ENCODE peak calls at places on chromosome 17, in ten cellular contexts. M is right atrium auricular region; T is body of pancreas; P is CD4-positive, CD25-positive, alpha-beta regulatory T cell; Z is A549; W is RWPE2; S is ovary; K is neuronal stem cell; X is CD8-positive, alpha-beta T cell; V is spleen. F is an unnamed sample.

GRCh38 chr17:58084317-58084981 is 1.2 kb downstream of the DYNLL2 start:
- DNase-seq in W (no peak), V (peak; percentile 77), Z (peak; percentile 61), S (peak; percentile 47), P (peak; percentile 61), X (peak; percentile 62), T (peak; percentile 61), K (no peak), M (no peak), F (peak; percentile 44)

GRCh38 chr17:48642843-48643696 is 16.9 kb upstream of the HOXB9 start:
- DNase-seq in Z (no peak), P (no peak), T (no peak), M (no peak), S (no peak), W (no peak), X (no peak), K (no peak), V (no peak), F (no peak)

GRCh38 chr17:44396946-44397345 is 7.5 kb upstream of the ITGA2B start:
- DNase-seq in K (no peak), S (no peak), W (no peak), T (no peak), V (no peak), Z (no peak), X (no peak), P (no peak), M (no peak), F (no peak)

GRCh38 chr17:49510720-49511110 is 15.6 kb downstream of the NGFR start:
- DNase-seq in S (no peak), M (no peak), K (no peak), Z (no peak), X (no peak), V (no peak), W (no peak), P (no peak), T (no peak), F (no peak)

GRCh38 chr17:82060614-82061013 is 5.0 kb downstream of the DUS1L start:
- DNase-seq in Z (no peak), X (no peak), W (no peak), P (no peak), K (no peak), S (no peak), T (no peak), M (no peak), V (peak; percentile 70), F (no peak)

GRCh38 chr17:74028717-74029116 is 174.8 kb upstream of the RPL38 start:
- DNase-seq in T (no peak), Z (no peak), X (no peak), S (no peak), M (no peak), P (no peak), K (no peak), V (no peak), W (no peak), F (no peak)

GRCh38 chr17:82583720-82584234 is 64.2 kb downstream of the FOXK2 start:
- DNase-seq in P (no peak), X (peak; percentile 60), K (no peak), Z (no peak), S (no peak), M (no peak), V (no peak), W (no peak), T (no peak), F (no peak)

GRCh38 chr17:82926716-82927115 is 86.9 kb upstream of the ZNF750 start:
- DNase-seq in W (no peak), Z (no peak), X (no peak), K (no peak), V (peak; percentile 59), M (no peak), P (no peak), T (no peak), S (no peak), F (no peak)

GRCh38 chr17:76080934-76081287 is 1.9 kb downstream of the ZACN start:
- DNase-seq in S (no peak), P (no peak), W (no peak), K (no peak), V (no peak), X (no peak), Z (no peak), T (no peak), M (no peak), F (no peak)

GRCh38 chr17:19753049-19753444 is 4.9 kb upstream of the ALDH3A1 start:
- DNase-seq in X (no peak), V (peak; percentile 80), K (no peak), T (peak; percentile 40), Z (peak; percentile 99), S (no peak), P (no peak), M (no peak), W (peak; percentile 97), F (peak; percentile 96)

GRCh38 chr17:59160203-59161025 is 4.9 kb downstream of the PRR11 start:
- DNase-seq in V (no peak), K (no peak), T (no peak), W (no peak), Z (no peak), M (no peak), S (no peak), P (no peak), X (no peak), F (no peak)

GRCh38 chr17:47413872-47414271 is 90.1 kb downstream of the EFCAB13 start:
- DNase-seq in V (no peak), Z (no peak), X (no peak), M (no peak), S (no peak), T (no peak), K (no peak), P (no peak), W (no peak), F (no peak)

DNA sequence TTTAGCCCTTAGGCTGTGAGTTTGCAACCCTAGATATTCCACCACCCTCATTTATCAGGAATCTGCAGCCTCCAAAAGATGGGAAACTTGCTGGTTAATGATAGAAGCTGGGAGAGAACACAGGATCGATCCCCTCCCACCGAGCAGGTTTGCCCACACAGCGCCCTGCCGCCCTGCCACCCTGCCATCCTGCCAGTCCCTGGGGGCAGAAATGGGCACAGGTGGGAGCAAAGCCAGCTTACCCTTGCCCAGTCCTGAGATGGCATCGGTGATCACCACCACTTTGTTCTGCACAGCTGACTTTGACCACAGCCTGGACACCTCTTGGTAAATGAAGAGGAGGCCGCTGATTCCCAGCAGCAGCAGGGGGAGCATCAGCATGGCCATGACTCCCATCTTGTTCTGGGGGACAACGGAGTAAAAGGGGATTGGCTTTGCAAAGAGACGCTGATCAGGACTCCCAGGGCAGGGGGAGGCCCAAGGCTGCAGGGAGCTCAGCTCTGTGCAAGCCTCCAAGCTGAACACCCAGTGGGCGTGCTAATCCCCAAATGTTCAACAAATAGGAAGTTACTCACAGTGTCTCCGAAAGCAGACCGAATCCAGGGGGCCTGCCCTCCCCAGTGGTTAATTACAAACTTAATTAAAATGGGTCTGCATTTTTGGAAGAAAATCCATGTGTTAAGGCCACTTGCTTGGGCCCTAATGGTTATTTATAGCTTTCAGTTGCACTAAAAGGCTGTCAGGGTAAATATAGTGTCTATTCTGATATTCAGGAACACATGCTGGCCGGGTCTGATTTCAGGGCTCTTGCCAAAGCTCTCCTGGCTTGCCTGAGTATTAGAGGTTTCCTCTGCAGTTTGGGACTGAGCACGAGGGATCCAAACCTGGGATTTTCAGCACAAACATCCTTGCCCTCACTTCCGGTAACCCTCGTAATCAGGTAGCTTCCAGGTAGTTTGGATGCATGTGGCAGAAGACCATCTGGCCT is at the start of gene DHRS7C:
- DNase-seq in W (no peak), T (no peak), X (no peak), S (peak; percentile 31), P (no peak), V (no peak), K (no peak), M (no peak), Z (no peak), F (no peak)
- H3K9me3 ChIP-seq in W (no peaks in the 10 kb centered on the region), T (no peaks in the 10 kb centered on the region), X (no peaks in the 10 kb centered on the region), S (no peaks in the 10 kb centered on the region), P (no peaks in the 10 kb centered on the region), V (no peaks in the 10 kb centered on the region), K (peaks cover 2% of the 10 kb centered on the region), M (no peaks in the 10 kb centered on the region), Z (no peaks in the 10 kb centered on the region), F (peaks cover 2% of the 10 kb centered on the region)

GRCh38 chr17:5184284-5184683 is 7.4 kb downstream of the ZNF594 start:
- DNase-seq in X (no peak), Z (no peak), S (no peak), K (no peak), W (no peak), P (no peak), M (no peak), T (no peak), V (no peak), F (no peak)

GRCh38 chr17:5182597-5183409 is 8.9 kb downstream of the ZNF594 start:
- DNase-seq in M (no peak), Z (no peak), P (no peak), V (no peak), X (no peak), W (no peak), K (no peak), S (no peak), T (no peak), F (no peak)

GRCh38 chr17:5181509-5182305 is 10.0 kb downstream of the ZNF594 start:
- DNase-seq in K (no peak), P (no peak), Z (no peak), V (no peak), W (no peak), M (no peak), S (no peak), X (no peak), T (no peak), F (no peak)

DNA sequence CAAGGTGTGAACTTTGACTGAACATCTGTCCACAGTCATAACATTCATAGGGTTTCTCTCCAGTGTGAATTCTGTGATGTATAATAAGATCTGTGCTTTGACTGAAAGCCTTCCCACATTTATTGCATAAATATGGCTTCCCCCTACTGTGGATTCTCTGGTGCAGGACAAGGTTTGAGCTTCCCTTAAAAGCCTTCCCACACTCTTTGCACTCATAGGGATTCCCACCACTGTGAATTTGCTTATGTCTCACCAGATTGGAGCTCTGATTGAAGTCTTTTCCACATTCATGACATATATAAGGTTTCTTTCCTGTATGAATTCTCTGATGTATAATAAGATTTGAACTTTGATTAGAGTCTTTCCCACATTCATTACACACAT is 8.3 kb downstream of the ZNF594 start:
- DNase-seq in Z (no peak), T (no peak), S (no peak), V (no peak), W (no peak), K (no peak), P (no peak), X (no peak), M (no peak), F (no peak)
- H3K9me3 ChIP-seq in Z (peaks cover 100% of the 10 kb centered on the region), T (peaks cover 9% of the 10 kb centered on the region), S (peaks cover 22% of the 10 kb centered on the region), V (peaks cover 68% of the 10 kb centered on the region), W (peaks cover 67% of the 10 kb centered on the region), K (peaks cover 52% of the 10 kb centered on the region), P (peaks cover 77% of the 10 kb centered on the region), X (peaks cover 41% of the 10 kb centered on the region), M (peaks cover 97% of the 10 kb centered on the region), F (peaks cover 81% of the 10 kb centered on the region)

GRCh38 chr17:52837502-52837901 is 679.0 kb upstream of the CA10 start:
- DNase-seq in Z (no peak), W (no peak), P (no peak), S (no peak), M (no peak), X (no peak), V (no peak), T (no peak), K (no peak), F (no peak)

GRCh38 chr17:52841971-52842370 is 683.5 kb upstream of the CA10 start:
- DNase-seq in M (no peak), X (no peak), K (no peak), S (no peak), T (no peak), P (no peak), W (no peak), V (no peak), Z (no peak), F (no peak)
- H3K9me3 ChIP-seq in M (no peaks in the 10 kb centered on the region), X (no peaks in the 10 kb centered on the region), K (no peaks in the 10 kb centered on the region), S (no peaks in the 10 kb centered on the region), T (no peaks in the 10 kb centered on the region), P (no peaks in the 10 kb centered on the region), W (peaks cover 4% of the 10 kb centered on the region), V (no peaks in the 10 kb centered on the region), Z (peaks cover 5% of the 10 kb centered on the region), F (no peaks in the 10 kb centered on the region)

GRCh38 chr17:70357196-70357595 is 187.9 kb downstream of the KCNJ2 start:
- DNase-seq in K (peak; percentile 29), X (no peak), M (no peak), S (no peak), Z (no peak), W (no peak), T (no peak), V (no peak), P (no peak), F (no peak)
- H3K9me3 ChIP-seq in K (no peaks in the 10 kb centered on the region), X (no peaks in the 10 kb centered on the region), M (no peaks in the 10 kb centered on the region), S (no peaks in the 10 kb centered on the region), Z (no peaks in the 10 kb centered on the region), W (no peaks in the 10 kb centered on the region), T (no peaks in the 10 kb centered on the region), V (no peaks in the 10 kb centered on the region), P (peaks cover 2% of the 10 kb centered on the region), F (no peaks in the 10 kb centered on the region)

F was measured in mammary epithelial cell.